ENCODE peak calls at places on chromosomes 3 and 15, in six cellular contexts. N is posterior cingulate gyrus; P is NCI-H1417 treated with DMSO at 0.1 percent for 48 hours; Y is BJ; R is stimulated activated CD8-positive, alpha-beta memory T cell treated with anti-CD3 and anti-CD28 coated beads, Interleukin-15, amount 100 ng/mL, for 4 hours; J is NCI-H774. H is an unnamed sample.

GRCh38 chr3:153835540-153835939 is 285.6 kb upstream of the ARHGEF26 start:
- DNase-seq in N (no peak), P (no peak), Y (no peak), R (no peak), J (no peak), H (no peak)

GRCh38 chr15:68885070-68885469 is 45.3 kb upstream of the SPESP1 start:
- DNase-seq in N (no peak), P (no peak), Y (no peak), R (no peak), J (no peak), H (no peak)

GRCh38 chr3:35639251-35640185 is at the start of gene ARPP21:
- DNase-seq in N (peak; percentile 91), P (no peak), Y (no peak), R (no peak), J (no peak), H (no peak)

GRCh38 chr3:136351351-136351750 is 101.2 kb downstream of the PCCB start:
- DNase-seq in N (no peak), P (no peak), Y (no peak), R (no peak), J (no peak), H (no peak)

GRCh38 chr15:64148168-64148567 is 3.4 kb upstream of the SNX22 start:
- DNase-seq in N (no peak), P (no peak), Y (no peak), R (no peak), J (no peak), H (no peak)

GRCh38 chr15:94070341-94071275 is 160.8 kb upstream of the MCTP2 start:
- DNase-seq in N (no peak), P (peak; percentile 16), Y (peak; percentile 24), R (no peak), J (peak; percentile 60), H (no peak)

GRCh38 chr15:41258706-41259471 is 27.8 kb downstream of the CHP1 start:
- DNase-seq in N (no peak), P (no peak), Y (peak; percentile 4), R (no peak), J (no peak), H (no peak)

GRCh38 chr3:187296915-187297314 is 5.4 kb upstream of the MASP1 start:
- DNase-seq in N (no peak), P (no peak), Y (no peak), R (no peak), J (no peak), H (no peak)

GRCh38 chr15:34182942-34183341 is 27.0 kb downstream of the KATNBL1 start:
- DNase-seq in N (no peak), P (no peak), Y (no peak), R (no peak), J (no peak), H (no peak)

GRCh38 chr3:110307065-110307809 is 764.4 kb upstream of the NECTIN3 start:
- DNase-seq in N (no peak), P (no peak), Y (no peak), R (no peak), J (no peak), H (no peak)

GRCh38 chr3:184651945-184652344 is 59.9 kb downstream of the MAGEF1 start:
- DNase-seq in N (no peak), P (no peak), Y (no peak), R (no peak), J (no peak), H (no peak)

GRCh38 chr15:50146661-50147060 is 27.6 kb upstream of the ATP8B4 start:
- DNase-seq in N (no peak), P (no peak), Y (no peak), R (no peak), J (no peak), H (no peak)

GRCh38 chr15:35252351-35252865 is 167.3 kb upstream of the NANOGP8 start:
- DNase-seq in N (no peak), P (no peak), Y (no peak), R (no peak), J (no peak), H (no peak)

GRCh38 chr15:64460737-64461576 is 579 bp downstream of the ZNF609 start:
- DNase-seq in N (no peak), P (no peak), Y (peak; percentile 35), R (peak; percentile 7), J (peak; percentile 40), H (no peak)

GRCh38 chr3:71066356-71066755 is 517.2 kb downstream of the FOXP1 start:
- DNase-seq in N (no peak), P (no peak), Y (no peak), R (no peak), J (no peak), H (no peak)

GRCh38 chr3:134721214-134721613 is 70.4 kb upstream of the KY start:
- DNase-seq in N (no peak), P (no peak), Y (no peak), R (no peak), J (no peak), H (no peak)

GRCh38 chr3:177700117-177700516 is 502.8 kb upstream of the TBL1XR1 start:
- DNase-seq in N (peak; percentile 57), P (no peak), Y (no peak), R (no peak), J (no peak), H (no peak)

GRCh38 chr15:79440355-79440908 is 8.3 kb downstream of the MINAR1 start:
- DNase-seq in N (no peak), P (no peak), Y (no peak), R (no peak), J (no peak), H (no peak)

GRCh38 chr15:78149805-78150751 is 916 bp downstream of the IDH3A start:
- DNase-seq in N (no peak), P (no peak), Y (no peak), R (no peak), J (peak; percentile 25), H (no peak)

GRCh38 chr3:65953881-65954733 is 84.6 kb downstream of the MAGI1 start:
- DNase-seq in N (no peak), P (no peak), Y (no peak), R (no peak), J (peak; percentile 2), H (no peak)

GRCh38 chr3:52526151-52526561 is 7.5 kb downstream of the NT5DC2 start:
- DNase-seq in N (peak; percentile 69), P (no peak), Y (no peak), R (no peak), J (no peak), H (no peak)

GRCh38 chr3:177629276-177629675 is 432.0 kb upstream of the TBL1XR1 start:
- DNase-seq in N (no peak), P (no peak), Y (no peak), R (no peak), J (no peak), H (no peak)

GRCh38 chr3:55296781-55297180 is 190.3 kb downstream of the WNT5A start:
- DNase-seq in N (no peak), P (no peak), Y (no peak), R (no peak), J (no peak), H (no peak)

GRCh38 chr15:72599855-72600464 is 54.5 kb upstream of the GOLGA6B start:
- DNase-seq in N (no peak), P (no peak), Y (peak; percentile 4), R (no peak), J (peak; percentile 17), H (no peak)

GRCh38 chr3:69214241-69214640 is 91.8 kb upstream of the LMOD3 start:
- DNase-seq in N (no peak), P (no peak), Y (no peak), R (no peak), J (no peak), H (no peak)

GRCh38 chr3:133754455-133754854 is 8.3 kb downstream of the TF start:
- DNase-seq in N (no peak), P (no peak), Y (no peak), R (no peak), J (no peak), H (no peak)

GRCh38 chr3:172082269-172082668 is 42.9 kb downstream of the FNDC3B start:
- DNase-seq in N (no peak), P (no peak), Y (peak; percentile 99), R (no peak), J (no peak), H (no peak)

GRCh38 chr15:89409184-89409992 is 74.8 kb upstream of the POLG start:
- DNase-seq in N (peak; percentile 77), P (no peak), Y (no peak), R (no peak), J (no peak), H (no peak)

GRCh38 chr15:43799209-43799944 is 643 bp downstream of the SERINC4 start:
- DNase-seq in N (no peak), P (peak; percentile 16), Y (no peak), R (no peak), J (peak; percentile 30), H (no peak)

GRCh38 chr3:122892561-122892960 is 97.7 kb downstream of the SLC49A4 start:
- DNase-seq in N (no peak), P (no peak), Y (no peak), R (no peak), J (no peak), H (no peak)

GRCh38 chr15:39919396-39919739 is 698 bp downstream of the GPR176 start:
- DNase-seq in N (no peak), P (no peak), Y (no peak), R (no peak), J (no peak), H (no peak)